ENCODE peak calls at places on chromosomes 4 and X, in four cellular contexts. One of them, this sample, is unnamed. For H3K4me1, the result is how much of the 10 kb centered on the place peaks cover.

GRCh38 chr4:52704133-52704532 is 45.0 kb upstream of the USP46 start:
- DNase-seq in transverse colon: no peak
- DNase-seq in kidney: no peak
- DNase-seq in thoracic aorta: no peak
- DNase-seq in this sample: no peak

GRCh38 chr4:183493246-183493645 is 11.6 kb upstream of the ING2 start:
- DNase-seq in kidney: no peak
- DNase-seq in transverse colon: no peak
- DNase-seq in thoracic aorta: no peak
- DNase-seq in this sample: no peak

GRCh38 chr4:111400736-111401135 is 744.5 kb upstream of the FAM241A start:
- DNase-seq in thoracic aorta: no peak
- DNase-seq in kidney: no peak
- DNase-seq in transverse colon: no peak
- DNase-seq in this sample: no peak

GRCh38 chr4:109233585-109233984 is 68.9 kb downstream of the COL25A1 start:
- DNase-seq in thoracic aorta: no peak
- DNase-seq in transverse colon: no peak
- DNase-seq in kidney: no peak
- DNase-seq in this sample: no peak

GRCh38 chr4:74219241-74219640 is 61.3 kb downstream of the MTHFD2L start:
- DNase-seq in transverse colon: no peak
- DNase-seq in kidney: no peak
- DNase-seq in thoracic aorta: no peak
- DNase-seq in this sample: no peak

GRCh38 chrX:145910017-145910416 is 92.4 kb downstream of the SLITRK2 start:
- DNase-seq in thoracic aorta: no peak
- DNase-seq in kidney: no peak
- DNase-seq in transverse colon: no peak
- DNase-seq in this sample: no peak

GRCh38 chr4:163697121-163697520 is 202.6 kb downstream of the TMA16 start:
- DNase-seq in kidney: no peak
- DNase-seq in thoracic aorta: no peak
- DNase-seq in transverse colon: no peak
- DNase-seq in this sample: no peak

GRCh38 chr4:128068927-128069326 is 7.8 kb downstream of the LARP1B start:
- DNase-seq in transverse colon: no peak
- DNase-seq in kidney: no peak
- DNase-seq in thoracic aorta: no peak
- DNase-seq in this sample: no peak

GRCh38 chr4:150875367-150875766 is 139.7 kb downstream of the LRBA start:
- DNase-seq in transverse colon: no peak
- DNase-seq in thoracic aorta: no peak
- DNase-seq in kidney: no peak
- DNase-seq in this sample: no peak

GRCh38 chrX:64925480-64925879 is 50.8 kb downstream of the ZC4H2 start:
- DNase-seq in kidney: no peak
- DNase-seq in thoracic aorta: no peak
- DNase-seq in transverse colon: no peak
- DNase-seq in this sample: no peak

GRCh38 chr4:98890698-98891097 is 38.2 kb downstream of the EIF4E start:
- DNase-seq in kidney: no peak
- DNase-seq in thoracic aorta: no peak
- DNase-seq in transverse colon: no peak
- DNase-seq in this sample: no peak

GRCh38 chrX:74420194-74421035 is 878 bp upstream of the SLC16A2 start:
- DNase-seq in kidney: peak
- DNase-seq in transverse colon: peak
- DNase-seq in thoracic aorta: peak
- DNase-seq in this sample: peak

GRCh38 chr4:128346054-128346716 is 58.6 kb upstream of the PGRMC2 start:
- DNase-seq in transverse colon: no peak
- DNase-seq in kidney: no peak
- DNase-seq in thoracic aorta: no peak
- DNase-seq in this sample: no peak

GRCh38 chrX:34578237-34578636 is 78.8 kb downstream of the TMEM47 start:
- DNase-seq in transverse colon: no peak
- DNase-seq in thoracic aorta: no peak
- DNase-seq in kidney: no peak
- DNase-seq in this sample: no peak

GRCh38 chr4:16582036-16582435 is 316.4 kb downstream of the LDB2 start:
- DNase-seq in kidney: no peak
- DNase-seq in thoracic aorta: no peak
- DNase-seq in transverse colon: no peak
- DNase-seq in this sample: no peak

GRCh38 chr4:94782707-94783106 is 25.0 kb downstream of the BMPR1B start:
- DNase-seq in transverse colon: no peak
- DNase-seq in thoracic aorta: no peak
- DNase-seq in kidney: no peak
- DNase-seq in this sample: no peak

GRCh38 chr4:3250438-3250955 is 1.5 kb downstream of the MSANTD1 start:
- DNase-seq in thoracic aorta: no peak
- DNase-seq in kidney: peak
- DNase-seq in transverse colon: no peak
- DNase-seq in this sample: no peak

GRCh38 chr4:25523405-25523804 is 132.2 kb upstream of the SLC34A2 start:
- DNase-seq in thoracic aorta: no peak
- DNase-seq in transverse colon: no peak
- DNase-seq in kidney: no peak
- DNase-seq in this sample: no peak

GRCh38 chr4:103018391-103019318 is 850 bp downstream of the SLC9B1 start:
- DNase-seq in kidney: no peak
- DNase-seq in transverse colon: peak
- DNase-seq in thoracic aorta: no peak
- DNase-seq in this sample: peak

GRCh38 chrX:155132110-155132509 is 60.8 kb downstream of the BRCC3 start:
- DNase-seq in transverse colon: no peak
- DNase-seq in kidney: no peak
- DNase-seq in thoracic aorta: no peak
- DNase-seq in this sample: no peak

GRCh38 chr4:185879666-185880312 is 67.8 kb upstream of the SORBS2 start:
- DNase-seq in thoracic aorta: no peak
- DNase-seq in kidney: peak
- DNase-seq in transverse colon: no peak
- DNase-seq in this sample: no peak

GRCh38 chrX:27186671-27187070 is 276.5 kb downstream of the PPP4R3C start:
- DNase-seq in thoracic aorta: no peak
- DNase-seq in transverse colon: peak
- DNase-seq in kidney: no peak
- DNase-seq in this sample: no peak

GRCh38 chr4:75232546-75232945 is 281.7 kb downstream of the RCHY1 start:
- DNase-seq in kidney: no peak
- DNase-seq in transverse colon: no peak
- DNase-seq in thoracic aorta: no peak
- DNase-seq in this sample: no peak

GRCh38 chr4:69122476-69122875 is 26.2 kb downstream of the UGT2B7 start:
- DNase-seq in thoracic aorta: no peak
- DNase-seq in transverse colon: no peak
- DNase-seq in kidney: no peak
- DNase-seq in this sample: no peak

GRCh38 chrX:12497832-12498591 is 293.2 kb upstream of the PRPS2 start:
- DNase-seq in kidney: no peak
- DNase-seq in thoracic aorta: no peak
- DNase-seq in transverse colon: no peak
- DNase-seq in this sample: no peak

GRCh38 chrX:48715876-48716502 is 19.5 kb downstream of the SUV39H1 start:
- DNase-seq in transverse colon: no peak
- DNase-seq in kidney: no peak
- DNase-seq in thoracic aorta: no peak
- DNase-seq in this sample: no peak

GRCh38 chrX:6849711-6850415 is 297.6 kb upstream of the STS start:
- DNase-seq in kidney: no peak
- DNase-seq in thoracic aorta: no peak
- DNase-seq in transverse colon: no peak
- DNase-seq in this sample: no peak

GRCh38 chr4:14833053-14833452 is 169.2 kb upstream of the CPEB2 start:
- DNase-seq in thoracic aorta: no peak
- DNase-seq in transverse colon: no peak
- DNase-seq in kidney: no peak
- DNase-seq in this sample: no peak

GRCh38 chr4:128298129-128298758 is 10.6 kb upstream of the PGRMC2 start:
- DNase-seq in transverse colon: peak
- DNase-seq in kidney: no peak
- DNase-seq in thoracic aorta: no peak
- DNase-seq in this sample: no peak

GRCh38 chr4:96677499-96677898 is 837.6 kb downstream of the PDHA2 start:
- DNase-seq in transverse colon: no peak
- DNase-seq in thoracic aorta: no peak
- DNase-seq in kidney: no peak
- DNase-seq in this sample: no peak

GRCh38 chr4:47413515-47413914 is 50.0 kb downstream of the COMMD8 start:
- DNase-seq in thoracic aorta: no peak
- DNase-seq in kidney: no peak
- DNase-seq in transverse colon: no peak
- DNase-seq in this sample: no peak

GRCh38 chr4:107156443-107156842 is 120.3 kb upstream of the DKK2 start:
- DNase-seq in transverse colon: no peak
- DNase-seq in thoracic aorta: no peak
- DNase-seq in kidney: no peak
- DNase-seq in this sample: no peak

GRCh38 chr4:52234539-52235174 is 183.6 kb downstream of the SPATA18 start:
- DNase-seq in thoracic aorta: no peak
- DNase-seq in kidney: no peak
- DNase-seq in transverse colon: no peak
- DNase-seq in this sample: no peak

DNA sequence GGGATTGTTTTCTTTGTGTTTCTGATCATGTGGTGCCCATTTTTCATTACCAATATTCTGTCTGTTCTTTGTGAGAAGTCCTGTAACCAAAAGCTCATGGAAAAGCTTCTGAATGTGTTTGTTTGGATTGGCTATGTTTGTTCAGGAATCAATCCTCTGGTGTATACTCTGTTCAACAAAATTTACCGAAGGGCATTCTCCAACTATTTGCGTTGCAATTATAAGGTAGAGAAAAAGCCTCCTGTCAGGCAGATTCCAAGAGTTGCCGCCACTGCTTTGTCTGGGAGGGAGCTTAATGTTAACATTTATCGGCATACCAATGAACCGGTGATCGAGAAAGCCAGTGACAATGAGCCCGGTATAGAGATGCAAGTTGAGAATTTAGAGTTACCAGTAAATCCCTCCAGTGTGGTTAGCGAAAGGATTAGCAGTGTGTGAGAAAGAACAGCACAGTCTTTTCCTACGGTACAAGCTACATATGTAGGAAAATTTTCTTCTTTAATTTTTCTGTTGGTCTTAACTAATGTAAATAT is 110.4 kb downstream of the IL13RA2 start:
- DNase-seq in transverse colon: no peak
- DNase-seq in kidney: no peak
- DNase-seq in thoracic aorta: no peak
- DNase-seq in this sample: no peak
- H3K4me3 ChIP-seq in transverse colon: no peak
- H3K4me3 ChIP-seq in kidney: no peak
- H3K4me3 ChIP-seq in thoracic aorta: no peak
- H3K4me3 ChIP-seq in this sample: no peak

GRCh38 chr4:121642292-121642691 is 54.5 kb downstream of the ANXA5 start:
- DNase-seq in transverse colon: no peak
- DNase-seq in kidney: no peak
- DNase-seq in thoracic aorta: no peak
- DNase-seq in this sample: no peak

GRCh38 chr4:121648518-121648917 is 48.3 kb downstream of the ANXA5 start:
- DNase-seq in thoracic aorta: no peak
- DNase-seq in kidney: no peak
- DNase-seq in transverse colon: no peak
- DNase-seq in this sample: peak

GRCh38 chr4:121642876-121643585 is 53.7 kb downstream of the ANXA5 start:
- DNase-seq in thoracic aorta: no peak
- DNase-seq in kidney: no peak
- DNase-seq in transverse colon: no peak
- DNase-seq in this sample: no peak
- H3K27ac ChIP-seq in thoracic aorta: no peak
- H3K27ac ChIP-seq in kidney: no peak
- H3K27ac ChIP-seq in transverse colon: no peak
- H3K27ac ChIP-seq in this sample: no peak

DNA sequence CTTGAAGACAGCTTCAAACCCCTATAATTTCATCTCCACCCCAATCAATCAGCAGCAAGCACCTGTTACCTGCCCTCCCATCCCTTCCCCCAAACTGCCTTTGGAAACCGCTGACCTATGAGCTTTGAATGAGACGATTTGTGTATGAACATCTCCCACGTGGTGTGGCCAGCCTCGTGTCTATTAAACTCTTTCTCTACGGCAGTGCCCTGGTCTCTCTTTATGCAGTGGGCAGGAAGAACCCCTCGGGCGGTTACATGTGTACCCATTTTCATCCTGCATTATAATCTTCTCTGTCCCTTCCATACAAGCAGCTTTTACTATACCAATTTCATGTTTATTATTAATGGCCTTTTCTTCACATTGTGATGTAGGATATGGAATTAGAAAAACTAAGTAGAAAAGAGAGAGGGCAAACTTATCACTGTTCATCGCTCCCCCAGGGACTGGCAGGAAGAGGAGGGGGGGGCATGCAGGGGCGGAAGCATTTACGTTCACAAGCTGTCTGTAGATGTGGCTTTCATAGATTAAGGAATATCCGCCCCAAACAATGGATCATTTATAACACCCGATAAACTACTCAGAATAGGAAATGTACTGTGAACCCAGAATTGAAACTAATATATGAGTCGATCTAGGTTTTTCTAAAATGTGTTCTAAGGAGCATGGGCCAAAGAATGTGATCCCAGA is 95.5 kb upstream of the ZNF518B start:
- DNase-seq in transverse colon: no peak
- DNase-seq in thoracic aorta: no peak
- DNase-seq in kidney: no peak
- DNase-seq in this sample: no peak
- H3K4me1 ChIP-seq in transverse colon: under half
- H3K4me1 ChIP-seq in thoracic aorta: under half
- H3K4me1 ChIP-seq in kidney: under half
- H3K4me1 ChIP-seq in this sample: under half

DNA sequence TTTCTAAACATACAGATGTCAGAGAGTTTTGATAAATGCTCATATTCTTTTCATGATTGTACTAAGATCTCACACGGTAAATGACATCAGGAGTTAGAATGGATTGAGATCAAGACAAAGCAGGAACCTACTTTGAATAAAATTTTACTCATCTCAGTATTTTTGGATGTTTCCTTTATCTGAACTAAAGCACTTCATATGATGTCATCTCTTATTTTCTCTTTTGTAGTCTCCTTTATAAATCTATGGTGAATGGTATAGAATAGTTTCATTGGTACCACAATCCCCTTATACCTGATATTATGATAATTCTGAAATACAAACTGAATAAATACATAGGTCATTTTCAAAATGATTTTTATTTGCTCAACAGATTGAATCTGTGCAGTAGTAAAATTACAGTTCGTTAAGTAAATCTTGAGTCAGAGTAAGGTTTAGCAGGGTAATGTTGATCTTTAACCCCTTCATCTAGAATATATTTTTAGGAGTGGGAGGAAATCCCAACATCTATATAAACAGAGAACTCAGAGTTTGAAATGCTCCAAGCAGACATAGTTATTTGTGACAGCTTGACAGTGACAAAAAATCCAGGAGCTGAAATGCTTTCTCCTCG is 180.0 kb downstream of the MGST2 start:
- DNase-seq in thoracic aorta: no peak
- DNase-seq in kidney: no peak
- DNase-seq in transverse colon: no peak
- DNase-seq in this sample: no peak
- H3K4me3 ChIP-seq in thoracic aorta: no peak
- H3K4me3 ChIP-seq in kidney: no peak
- H3K4me3 ChIP-seq in transverse colon: no peak
- H3K4me3 ChIP-seq in this sample: no peak

GRCh38 chr4:152075253-152075928 is 314.6 kb upstream of the GATB start:
- DNase-seq in thoracic aorta: no peak
- DNase-seq in transverse colon: no peak
- DNase-seq in kidney: no peak
- DNase-seq in this sample: no peak
- H3K27ac ChIP-seq in thoracic aorta: no peak
- H3K27ac ChIP-seq in transverse colon: no peak
- H3K27ac ChIP-seq in kidney: no peak
- H3K27ac ChIP-seq in this sample: no peak

This sample was measured in tibial artery.